ENCODE peak calls at places on chromosomes 4 and X, in four cellular contexts. One of them, this sample, is unnamed.

GRCh38 chr4:128725405-128725804 is 84.1 kb upstream of the JADE1 start:
- DNase-seq in choroid plexus epithelial cell: no peak
- DNase-seq in CD4-positive, alpha-beta T cell: no peak
- DNase-seq in fibroblast of lung: no peak
- DNase-seq in this sample: no peak

GRCh38 chrX:106481341-106481740 is 130.4 kb upstream of the RADX start:
- DNase-seq in choroid plexus epithelial cell: peak; percentile 59
- DNase-seq in CD4-positive, alpha-beta T cell: peak; percentile 5
- DNase-seq in fibroblast of lung: peak; percentile 46
- DNase-seq in this sample: peak; percentile 44

GRCh38 chrX:120653000-120653399 is 23.1 kb upstream of the C1GALT1C1 start:
- DNase-seq in choroid plexus epithelial cell: no peak
- DNase-seq in CD4-positive, alpha-beta T cell: no peak
- DNase-seq in fibroblast of lung: no peak
- DNase-seq in this sample: no peak

GRCh38 chr4:21097865-21098264 is 397.6 kb downstream of the PACRGL start:
- DNase-seq in choroid plexus epithelial cell: no peak
- DNase-seq in CD4-positive, alpha-beta T cell: no peak
- DNase-seq in fibroblast of lung: no peak
- DNase-seq in this sample: no peak

GRCh38 chrX:2967998-2968909 is 38.1 kb upstream of the ARSH start:
- DNase-seq in choroid plexus epithelial cell: peak; percentile 67
- DNase-seq in CD4-positive, alpha-beta T cell: no peak
- DNase-seq in fibroblast of lung: peak; percentile 28
- DNase-seq in this sample: no peak

GRCh38 chr4:109009909-109010308 is 247.1 kb upstream of the ETNPPL start:
- DNase-seq in choroid plexus epithelial cell: peak; percentile 87
- DNase-seq in CD4-positive, alpha-beta T cell: no peak
- DNase-seq in fibroblast of lung: peak; percentile 79
- DNase-seq in this sample: peak; percentile 66

GRCh38 chrX:55056820-55057690 is 17.8 kb upstream of the PAGE2B start:
- DNase-seq in choroid plexus epithelial cell: peak; percentile 75
- DNase-seq in CD4-positive, alpha-beta T cell: peak; percentile 25
- DNase-seq in fibroblast of lung: peak; percentile 1
- DNase-seq in this sample: peak; percentile 0

GRCh38 chr4:6343950-6344408 is 74.3 kb downstream of the WFS1 start:
- DNase-seq in choroid plexus epithelial cell: peak; percentile 60
- DNase-seq in CD4-positive, alpha-beta T cell: no peak
- DNase-seq in fibroblast of lung: peak; percentile 63
- DNase-seq in this sample: peak; percentile 74

GRCh38 chrX:121014826-121015225 is 29.3 kb upstream of the CT47A1 start:
- DNase-seq in choroid plexus epithelial cell: no peak
- DNase-seq in CD4-positive, alpha-beta T cell: no peak
- DNase-seq in fibroblast of lung: no peak
- DNase-seq in this sample: no peak

GRCh38 chr4:118732591-118733330 is 47.6 kb downstream of the METTL14 start:
- DNase-seq in choroid plexus epithelial cell: peak; percentile 63
- DNase-seq in CD4-positive, alpha-beta T cell: no peak
- DNase-seq in fibroblast of lung: peak; percentile 65
- DNase-seq in this sample: peak; percentile 72

GRCh38 chr4:10589308-10589707 is 95.3 kb downstream of the CLNK start:
- DNase-seq in choroid plexus epithelial cell: peak; percentile 49
- DNase-seq in CD4-positive, alpha-beta T cell: no peak
- DNase-seq in fibroblast of lung: no peak
- DNase-seq in this sample: no peak

GRCh38 chr4:159400782-159401712 is 298.2 kb downstream of the RAPGEF2 start:
- DNase-seq in choroid plexus epithelial cell: peak; percentile 76
- DNase-seq in CD4-positive, alpha-beta T cell: no peak
- DNase-seq in fibroblast of lung: no peak
- DNase-seq in this sample: peak; percentile 16

GRCh38 chr4:98803287-98803677 is 125.7 kb downstream of the EIF4E start:
- DNase-seq in choroid plexus epithelial cell: no peak
- DNase-seq in CD4-positive, alpha-beta T cell: no peak
- DNase-seq in fibroblast of lung: no peak
- DNase-seq in this sample: no peak

GRCh38 chr4:115711575-115711974 is 598.2 kb upstream of the NDST4 start:
- DNase-seq in choroid plexus epithelial cell: no peak
- DNase-seq in CD4-positive, alpha-beta T cell: no peak
- DNase-seq in fibroblast of lung: no peak
- DNase-seq in this sample: no peak

GRCh38 chr4:125321709-125322362 is 7.1 kb downstream of the FAT4 start:
- DNase-seq in choroid plexus epithelial cell: peak; percentile 72
- DNase-seq in CD4-positive, alpha-beta T cell: no peak
- DNase-seq in fibroblast of lung: peak; percentile 64
- DNase-seq in this sample: peak; percentile 58

GRCh38 chrX:70402721-70403120 is 20.4 kb upstream of the GDPD2 start:
- DNase-seq in choroid plexus epithelial cell: no peak
- DNase-seq in CD4-positive, alpha-beta T cell: no peak
- DNase-seq in fibroblast of lung: no peak
- DNase-seq in this sample: no peak

GRCh38 chr4:82891728-82892466 is 944 bp upstream of the SEC31A start:
- DNase-seq in choroid plexus epithelial cell: peak; percentile 54
- DNase-seq in CD4-positive, alpha-beta T cell: no peak
- DNase-seq in fibroblast of lung: no peak
- DNase-seq in this sample: peak; percentile 14

GRCh38 chr4:154348657-154349056 is 142.9 kb downstream of the DCHS2 start:
- DNase-seq in choroid plexus epithelial cell: no peak
- DNase-seq in CD4-positive, alpha-beta T cell: no peak
- DNase-seq in fibroblast of lung: no peak
- DNase-seq in this sample: no peak

GRCh38 chr4:30256105-30256828 is 463.9 kb upstream of the PCDH7 start:
- DNase-seq in choroid plexus epithelial cell: no peak
- DNase-seq in CD4-positive, alpha-beta T cell: no peak
- DNase-seq in fibroblast of lung: no peak
- DNase-seq in this sample: no peak

GRCh38 chr4:173226401-173226888 is 57.8 kb downstream of the GALNT7 start:
- DNase-seq in choroid plexus epithelial cell: no peak
- DNase-seq in CD4-positive, alpha-beta T cell: no peak
- DNase-seq in fibroblast of lung: no peak
- DNase-seq in this sample: no peak
- TF ChIP-seq CTCF in choroid plexus epithelial cell: no peak
- TF ChIP-seq CTCF in CD4-positive, alpha-beta T cell: no peak
- TF ChIP-seq CTCF in fibroblast of lung: no peak
- TF ChIP-seq CTCF in this sample: no peak

DNA sequence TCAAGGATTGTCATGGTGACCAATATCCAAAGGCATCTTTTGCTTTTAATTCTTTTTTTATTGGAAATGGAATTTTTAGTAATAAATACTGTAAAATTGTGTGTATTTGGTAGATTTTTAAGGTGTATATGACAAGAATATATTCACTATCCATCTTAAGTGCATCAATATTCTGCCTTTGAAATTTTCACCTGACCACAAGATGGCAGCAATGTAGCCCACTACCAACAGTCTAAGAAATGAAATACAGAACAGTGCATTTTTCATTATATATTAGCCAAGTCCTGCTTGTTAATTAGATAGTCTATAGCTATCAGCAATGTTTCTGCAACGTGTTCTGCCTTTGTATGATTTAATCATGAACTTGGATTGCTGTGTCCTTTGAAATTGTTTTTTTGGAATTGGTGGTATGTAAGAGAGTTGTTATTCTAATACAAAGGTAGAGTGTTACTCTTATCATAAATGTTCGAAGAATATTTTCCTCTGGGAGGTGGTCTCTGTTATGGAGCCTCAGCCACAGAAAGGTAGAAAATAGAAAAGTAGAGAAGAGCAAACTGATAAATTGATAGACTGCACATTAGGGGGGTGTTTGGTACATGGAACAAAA is 38.2 kb downstream of the HPGDS start:
- DNase-seq in choroid plexus epithelial cell: peak; percentile 73
- DNase-seq in CD4-positive, alpha-beta T cell: no peak
- DNase-seq in fibroblast of lung: peak; percentile 47
- DNase-seq in this sample: no peak
- TF ChIP-seq CTCF in choroid plexus epithelial cell: peak; percentile 70
- TF ChIP-seq CTCF in CD4-positive, alpha-beta T cell: peak; percentile 62
- TF ChIP-seq CTCF in fibroblast of lung: peak; percentile 66
- TF ChIP-seq CTCF in this sample: peak; percentile 83

GRCh38 chr4:88284378-88285234 is at the start of gene PPM1K:
- DNase-seq in choroid plexus epithelial cell: peak; percentile 99
- DNase-seq in CD4-positive, alpha-beta T cell: peak; percentile 99
- DNase-seq in fibroblast of lung: peak; percentile 99
- DNase-seq in this sample: peak; percentile 99
- TF ChIP-seq CTCF in choroid plexus epithelial cell: peak; percentile 17
- TF ChIP-seq CTCF in CD4-positive, alpha-beta T cell: peak; percentile 9
- TF ChIP-seq CTCF in fibroblast of lung: peak; percentile 11
- TF ChIP-seq CTCF in this sample: peak; percentile 59

DNA sequence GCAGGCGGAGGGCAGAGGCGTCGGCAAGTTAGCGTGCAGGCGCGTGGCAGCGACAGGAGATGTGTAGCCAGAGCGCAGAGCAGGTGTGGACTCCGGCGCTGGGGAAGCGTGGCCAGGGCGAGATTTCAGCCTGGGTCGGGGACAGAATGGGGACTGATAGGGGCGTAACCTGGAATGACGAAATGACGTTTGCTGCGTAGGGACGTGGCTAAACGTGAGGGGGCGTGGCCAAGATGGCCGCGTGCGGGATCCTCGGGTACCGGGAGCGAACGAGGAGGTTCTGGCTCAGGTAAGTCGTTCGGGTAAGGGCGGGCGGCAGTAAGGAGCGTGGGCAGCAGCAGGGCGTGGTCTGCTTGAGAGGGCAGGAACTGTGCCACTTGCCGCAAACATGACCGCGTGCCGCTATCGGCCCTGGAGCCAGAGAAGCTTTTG is 10.9 kb upstream of the CLTRN start:
- DNase-seq in choroid plexus epithelial cell: peak; percentile 72
- DNase-seq in CD4-positive, alpha-beta T cell: peak; percentile 68
- DNase-seq in fibroblast of lung: no peak
- DNase-seq in this sample: no peak
- TF ChIP-seq CTCF in choroid plexus epithelial cell: no peak
- TF ChIP-seq CTCF in CD4-positive, alpha-beta T cell: no peak
- TF ChIP-seq CTCF in fibroblast of lung: no peak
- TF ChIP-seq CTCF in this sample: no peak

This sample was measured in HFFc6.